ENCODE peak calls at places on chromosomes 7 and 10, in nine cellular contexts. One of them, this sample, is unnamed.

GRCh38 chr10:126384269-126384873 is 3.9 kb downstream of the ADAM12 start:
- DNase-seq in hepatocyte: no peak
- DNase-seq in bronchial epithelial cell: peak
- DNase-seq in GM06990: no peak
- DNase-seq in GM12865: no peak
- DNase-seq in HFF-Myc: no peak
- DNase-seq in body of pancreas: no peak
- DNase-seq in HL-60: no peak
- DNase-seq in upper lobe of left lung: no peak
- DNase-seq in this sample: no peak

GRCh38 chr7:27199820-27200760 is at the start of gene HOXA13:
- DNase-seq in GM12865: no peak
- DNase-seq in upper lobe of left lung: no peak
- DNase-seq in bronchial epithelial cell: no peak
- DNase-seq in HL-60: no peak
- DNase-seq in GM06990: no peak
- DNase-seq in HFF-Myc: no peak
- DNase-seq in hepatocyte: peak
- DNase-seq in body of pancreas: no peak
- DNase-seq in this sample: peak

GRCh38 chr10:124632064-124632531 is 112.1 kb downstream of the FAM53B start:
- DNase-seq in GM06990: no peak
- DNase-seq in GM12865: no peak
- DNase-seq in bronchial epithelial cell: peak
- DNase-seq in upper lobe of left lung: peak
- DNase-seq in hepatocyte: no peak
- DNase-seq in body of pancreas: peak
- DNase-seq in HFF-Myc: no peak
- DNase-seq in HL-60: no peak
- DNase-seq in this sample: no peak

GRCh38 chr10:60186315-60187071 is 203.2 kb downstream of the ANK3 start:
- DNase-seq in hepatocyte: no peak
- DNase-seq in HL-60: no peak
- DNase-seq in HFF-Myc: no peak
- DNase-seq in GM12865: no peak
- DNase-seq in bronchial epithelial cell: peak
- DNase-seq in body of pancreas: peak
- DNase-seq in GM06990: no peak
- DNase-seq in upper lobe of left lung: no peak
- DNase-seq in this sample: no peak

GRCh38 chr7:131945948-131946525 is 389.6 kb upstream of the PODXL start:
- DNase-seq in GM12865: no peak
- DNase-seq in GM06990: no peak
- DNase-seq in body of pancreas: no peak
- DNase-seq in bronchial epithelial cell: no peak
- DNase-seq in upper lobe of left lung: no peak
- DNase-seq in hepatocyte: peak
- DNase-seq in HFF-Myc: no peak
- DNase-seq in HL-60: no peak
- DNase-seq in this sample: no peak

GRCh38 chr7:17152698-17153097 is 145.8 kb upstream of the AHR start:
- DNase-seq in bronchial epithelial cell: no peak
- DNase-seq in HFF-Myc: no peak
- DNase-seq in GM06990: peak
- DNase-seq in body of pancreas: no peak
- DNase-seq in GM12865: peak
- DNase-seq in HL-60: no peak
- DNase-seq in upper lobe of left lung: peak
- DNase-seq in hepatocyte: no peak
- DNase-seq in this sample: no peak

GRCh38 chr10:3248526-3249255 is 76.1 kb upstream of the PITRM1 start:
- DNase-seq in GM06990: no peak
- DNase-seq in body of pancreas: no peak
- DNase-seq in bronchial epithelial cell: peak
- DNase-seq in HL-60: no peak
- DNase-seq in GM12865: no peak
- DNase-seq in hepatocyte: peak
- DNase-seq in HFF-Myc: peak
- DNase-seq in upper lobe of left lung: no peak
- DNase-seq in this sample: peak

GRCh38 chr7:77830649-77831355 is 32.2 kb downstream of the PHTF2 start:
- DNase-seq in GM12865: no peak
- DNase-seq in hepatocyte: no peak
- DNase-seq in GM06990: no peak
- DNase-seq in upper lobe of left lung: no peak
- DNase-seq in bronchial epithelial cell: no peak
- DNase-seq in HL-60: no peak
- DNase-seq in HFF-Myc: no peak
- DNase-seq in body of pancreas: no peak
- DNase-seq in this sample: no peak

GRCh38 chr7:96331233-96331632 is 9.3 kb upstream of the SLC25A13 start:
- DNase-seq in GM06990: no peak
- DNase-seq in HL-60: no peak
- DNase-seq in hepatocyte: peak
- DNase-seq in upper lobe of left lung: no peak
- DNase-seq in HFF-Myc: no peak
- DNase-seq in GM12865: no peak
- DNase-seq in bronchial epithelial cell: peak
- DNase-seq in body of pancreas: no peak
- DNase-seq in this sample: no peak

GRCh38 chr7:28298870-28299484 is 113.3 kb upstream of the CREB5 start:
- DNase-seq in hepatocyte: peak
- DNase-seq in HFF-Myc: peak
- DNase-seq in body of pancreas: peak
- DNase-seq in GM06990: no peak
- DNase-seq in bronchial epithelial cell: peak
- DNase-seq in upper lobe of left lung: peak
- DNase-seq in HL-60: no peak
- DNase-seq in GM12865: no peak
- DNase-seq in this sample: peak

GRCh38 chr7:76047305-76047810 is 442 bp downstream of the STYXL1 start:
- DNase-seq in HL-60: peak
- DNase-seq in HFF-Myc: no peak
- DNase-seq in hepatocyte: no peak
- DNase-seq in GM12865: peak
- DNase-seq in GM06990: no peak
- DNase-seq in upper lobe of left lung: no peak
- DNase-seq in body of pancreas: no peak
- DNase-seq in bronchial epithelial cell: peak
- DNase-seq in this sample: no peak

GRCh38 chr7:157490465-157490912 is 153.7 kb downstream of the DNAJB6 start:
- DNase-seq in GM12865: peak
- DNase-seq in body of pancreas: no peak
- DNase-seq in HL-60: peak
- DNase-seq in GM06990: no peak
- DNase-seq in HFF-Myc: no peak
- DNase-seq in hepatocyte: peak
- DNase-seq in bronchial epithelial cell: peak
- DNase-seq in upper lobe of left lung: peak
- DNase-seq in this sample: peak

GRCh38 chr10:89029785-89030437 is 39.3 kb downstream of the FAS start:
- DNase-seq in GM06990: peak
- DNase-seq in body of pancreas: peak
- DNase-seq in HFF-Myc: peak
- DNase-seq in HL-60: peak
- DNase-seq in GM12865: peak
- DNase-seq in hepatocyte: peak
- DNase-seq in bronchial epithelial cell: peak
- DNase-seq in upper lobe of left lung: peak
- DNase-seq in this sample: peak

GRCh38 chr7:17523813-17524741 is 225.6 kb downstream of the AHR start:
- DNase-seq in body of pancreas: peak
- DNase-seq in bronchial epithelial cell: peak
- DNase-seq in GM06990: no peak
- DNase-seq in upper lobe of left lung: peak
- DNase-seq in HFF-Myc: no peak
- DNase-seq in GM12865: peak
- DNase-seq in hepatocyte: peak
- DNase-seq in HL-60: peak
- DNase-seq in this sample: peak

GRCh38 chr7:129845972-129846327 is 106.8 kb downstream of the UBE2H start:
- DNase-seq in body of pancreas: no peak
- DNase-seq in hepatocyte: no peak
- DNase-seq in HFF-Myc: no peak
- DNase-seq in HL-60: no peak
- DNase-seq in upper lobe of left lung: no peak
- DNase-seq in bronchial epithelial cell: peak
- DNase-seq in GM12865: no peak
- DNase-seq in GM06990: no peak
- DNase-seq in this sample: no peak

DNA sequence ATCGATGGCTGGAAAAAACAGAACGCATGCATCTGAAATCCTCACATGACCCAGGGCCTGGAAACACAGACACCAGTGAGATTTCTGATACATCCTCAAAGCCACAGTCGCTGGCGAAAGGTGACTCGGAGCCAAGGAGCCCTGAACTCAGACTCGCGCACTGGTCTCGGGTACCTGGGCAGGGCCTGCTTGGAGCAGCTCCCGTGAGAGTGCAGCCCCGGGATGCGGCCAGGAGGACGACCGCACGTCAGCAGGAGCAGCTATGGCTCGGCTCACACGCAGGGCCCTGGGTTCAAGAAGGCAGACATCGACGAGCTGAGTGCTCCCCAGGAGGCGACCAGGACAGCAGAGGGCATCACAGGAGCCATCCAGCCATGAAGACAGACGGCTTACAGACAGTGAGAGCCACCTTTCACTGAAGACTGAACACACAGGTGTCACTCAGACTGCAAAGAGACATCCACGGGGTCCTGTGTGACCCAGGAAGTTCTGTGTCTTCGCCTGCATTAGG is 227.8 kb downstream of the MAD1L1 start:
- DNase-seq in HL-60: no peak
- DNase-seq in HFF-Myc: no peak
- DNase-seq in upper lobe of left lung: peak
- DNase-seq in body of pancreas: peak
- DNase-seq in GM06990: no peak
- DNase-seq in bronchial epithelial cell: no peak
- DNase-seq in GM12865: no peak
- DNase-seq in hepatocyte: no peak
- DNase-seq in this sample: no peak
- TF ChIP-seq CTCF in HL-60: no peak
- TF ChIP-seq CTCF in HFF-Myc: no peak
- TF ChIP-seq CTCF in upper lobe of left lung: no peak
- TF ChIP-seq CTCF in body of pancreas: no peak
- TF ChIP-seq CTCF in GM06990: peak
- TF ChIP-seq CTCF in bronchial epithelial cell: no peak
- TF ChIP-seq CTCF in GM12865: no peak
- TF ChIP-seq CTCF in hepatocyte: no peak
- TF ChIP-seq CTCF in this sample: no peak

GRCh38 chr10:121088524-121088923 is 237.4 kb downstream of the WDR11 start:
- DNase-seq in bronchial epithelial cell: peak
- DNase-seq in upper lobe of left lung: peak
- DNase-seq in HL-60: peak
- DNase-seq in GM06990: no peak
- DNase-seq in HFF-Myc: no peak
- DNase-seq in body of pancreas: peak
- DNase-seq in hepatocyte: peak
- DNase-seq in GM12865: no peak
- DNase-seq in this sample: peak
- TF ChIP-seq CTCF in bronchial epithelial cell: peak
- TF ChIP-seq CTCF in upper lobe of left lung: no peak
- TF ChIP-seq CTCF in HL-60: peak
- TF ChIP-seq CTCF in GM06990: no peak
- TF ChIP-seq CTCF in HFF-Myc: no peak
- TF ChIP-seq CTCF in body of pancreas: no peak
- TF ChIP-seq CTCF in hepatocyte: peak
- TF ChIP-seq CTCF in GM12865: no peak
- TF ChIP-seq CTCF in this sample: no peak

DNA sequence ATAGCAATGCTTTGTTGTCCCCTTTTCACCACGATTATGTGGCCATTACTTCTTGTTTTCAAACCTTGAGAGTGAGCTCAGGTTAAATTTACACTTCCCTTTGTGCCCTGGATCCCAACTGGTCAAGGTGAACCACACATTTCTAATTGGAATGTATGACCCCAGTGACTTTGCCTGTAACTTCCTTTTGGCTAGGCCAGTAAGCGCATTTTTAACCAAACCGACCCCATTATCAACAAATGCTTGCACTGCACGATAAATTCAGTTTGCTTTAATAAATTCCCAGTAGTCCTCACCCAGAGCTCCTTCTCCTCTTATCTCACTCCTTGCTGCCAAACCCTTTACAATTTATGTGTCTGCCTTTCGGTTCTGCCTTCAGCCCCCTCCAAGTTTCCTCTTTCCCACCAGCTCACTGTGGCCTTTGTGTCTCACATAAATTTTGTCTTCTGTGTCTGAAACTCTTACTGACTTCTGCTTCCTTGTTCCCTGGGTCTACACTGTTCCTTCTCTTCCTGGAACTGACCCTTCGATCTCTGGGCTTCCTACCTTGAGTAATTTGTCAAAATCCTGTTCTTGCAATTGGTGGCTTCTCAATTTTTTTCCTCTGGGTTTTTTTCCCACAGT is 58.9 kb downstream of the TBXAS1 start:
- DNase-seq in HL-60: peak
- DNase-seq in HFF-Myc: no peak
- DNase-seq in bronchial epithelial cell: no peak
- DNase-seq in GM06990: no peak
- DNase-seq in upper lobe of left lung: no peak
- DNase-seq in GM12865: no peak
- DNase-seq in hepatocyte: no peak
- DNase-seq in body of pancreas: no peak
- DNase-seq in this sample: no peak
- TF ChIP-seq CTCF in HL-60: no peak
- TF ChIP-seq CTCF in HFF-Myc: no peak
- TF ChIP-seq CTCF in bronchial epithelial cell: no peak
- TF ChIP-seq CTCF in GM06990: no peak
- TF ChIP-seq CTCF in upper lobe of left lung: no peak
- TF ChIP-seq CTCF in GM12865: no peak
- TF ChIP-seq CTCF in hepatocyte: no peak
- TF ChIP-seq CTCF in body of pancreas: no peak
- TF ChIP-seq CTCF in this sample: no peak

GRCh38 chr10:114350751-114351150 is 53.6 kb downstream of the AFAP1L2 start:
- DNase-seq in upper lobe of left lung: no peak
- DNase-seq in bronchial epithelial cell: no peak
- DNase-seq in GM06990: no peak
- DNase-seq in GM12865: no peak
- DNase-seq in body of pancreas: no peak
- DNase-seq in HFF-Myc: no peak
- DNase-seq in hepatocyte: no peak
- DNase-seq in HL-60: no peak
- DNase-seq in this sample: no peak

GRCh38 chr10:114353383-114353782 is 50.9 kb downstream of the AFAP1L2 start:
- DNase-seq in GM12865: no peak
- DNase-seq in hepatocyte: no peak
- DNase-seq in body of pancreas: no peak
- DNase-seq in HL-60: no peak
- DNase-seq in GM06990: no peak
- DNase-seq in HFF-Myc: no peak
- DNase-seq in upper lobe of left lung: no peak
- DNase-seq in bronchial epithelial cell: no peak
- DNase-seq in this sample: no peak

GRCh38 chr10:114349505-114350211 is 54.6 kb downstream of the AFAP1L2 start:
- DNase-seq in upper lobe of left lung: no peak
- DNase-seq in bronchial epithelial cell: no peak
- DNase-seq in HL-60: no peak
- DNase-seq in body of pancreas: no peak
- DNase-seq in HFF-Myc: no peak
- DNase-seq in hepatocyte: peak
- DNase-seq in GM12865: no peak
- DNase-seq in GM06990: no peak
- DNase-seq in this sample: no peak

GRCh38 chr10:114356786-114357588 is 47.3 kb downstream of the AFAP1L2 start:
- DNase-seq in upper lobe of left lung: no peak
- DNase-seq in body of pancreas: no peak
- DNase-seq in HFF-Myc: peak
- DNase-seq in bronchial epithelial cell: peak
- DNase-seq in HL-60: no peak
- DNase-seq in GM12865: no peak
- DNase-seq in hepatocyte: no peak
- DNase-seq in GM06990: no peak
- DNase-seq in this sample: no peak

GRCh38 chr10:114352653-114353298 is 51.5 kb downstream of the AFAP1L2 start:
- DNase-seq in body of pancreas: no peak
- DNase-seq in upper lobe of left lung: no peak
- DNase-seq in hepatocyte: no peak
- DNase-seq in HL-60: no peak
- DNase-seq in HFF-Myc: no peak
- DNase-seq in bronchial epithelial cell: no peak
- DNase-seq in GM06990: no peak
- DNase-seq in GM12865: peak
- DNase-seq in this sample: no peak
- TF ChIP-seq CTCF in body of pancreas: no peak
- TF ChIP-seq CTCF in upper lobe of left lung: no peak
- TF ChIP-seq CTCF in hepatocyte: no peak
- TF ChIP-seq CTCF in HL-60: no peak
- TF ChIP-seq CTCF in HFF-Myc: no peak
- TF ChIP-seq CTCF in bronchial epithelial cell: no peak
- TF ChIP-seq CTCF in GM06990: no peak
- TF ChIP-seq CTCF in GM12865: no peak
- TF ChIP-seq CTCF in this sample: no peak

This sample was measured in Calu3.